ENCODE peak calls at places on chromosomes 11 and 22, in five cellular contexts. O is tibial artery, M is aorta, X is small intestine, F is thoracic aorta. V is an unnamed sample.

GRCh38 chr22:39734866-39735265 is 158.7 kb downstream of the ENTHD1 start:
- DNase-seq in O (no peak), M (no peak), X (no peak), F (no peak), V (no peak)

GRCh38 chr22:50420015-50420414 is 54.8 kb downstream of the SBF1 start:
- DNase-seq in O (no peak), M (no peak), X (no peak), F (no peak), V (no peak)

GRCh38 chr11:118283756-118284350 is 19.8 kb upstream of the MPZL2 start:
- DNase-seq in O (no peak), M (no peak), X (no peak), F (no peak), V (no peak)

GRCh38 chr11:92556435-92556834 is 331.8 kb downstream of the FAT3 start:
- DNase-seq in O (no peak), M (no peak), X (no peak), F (no peak), V (no peak)

GRCh38 chr11:68904458-68904847 is 762 bp downstream of the IGHMBP2 start:
- DNase-seq in O (peak; percentile 41), M (no peak), X (no peak), F (no peak), V (no peak)

GRCh38 chr11:121775276-121775675 is 322.5 kb upstream of the SORL1-AS1 start:
- DNase-seq in O (no peak), M (no peak), X (no peak), F (no peak), V (no peak)

GRCh38 chr22:40627612-40628011 is 8.9 kb downstream of the MRTFA start:
- DNase-seq in O (no peak), M (no peak), X (no peak), F (no peak), V (no peak)

GRCh38 chr11:27468209-27468608 is 4.4 kb downstream of the LGR4 start:
- DNase-seq in O (no peak), M (no peak), X (no peak), F (no peak), V (no peak)

GRCh38 chr11:133892126-133892525 is 46.8 kb upstream of the SPATA19 start:
- DNase-seq in O (no peak), M (no peak), X (no peak), F (no peak), V (no peak)

GRCh38 chr22:27625769-27626674 is 175.5 kb downstream of the MN1 start:
- DNase-seq in O (no peak), M (no peak), X (no peak), F (no peak), V (no peak)

GRCh38 chr11:69674886-69675714 is at the start of gene LTO1:
- DNase-seq in O (peak; percentile 94), M (peak; percentile 99), X (peak; percentile 93), F (peak; percentile 84), V (peak; percentile 99)

GRCh38 chr11:120747801-120748484 is 236.4 kb downstream of the GRIK4 start:
- DNase-seq in O (no peak), M (no peak), X (no peak), F (no peak), V (no peak)

GRCh38 chr11:64620286-64620962 is 29.4 kb downstream of the SLC22A12 start:
- DNase-seq in O (no peak), M (no peak), X (peak; percentile 72), F (no peak), V (peak; percentile 49)

GRCh38 chr11:119607726-119608125 is 121.3 kb downstream of the NECTIN1 start:
- DNase-seq in O (no peak), M (no peak), X (no peak), F (no peak), V (peak; percentile 41)

GRCh38 chr11:112223125-112223524 is 3.1 kb upstream of the PTS start:
- DNase-seq in O (no peak), M (no peak), X (no peak), F (no peak), V (no peak)

GRCh38 chr11:122791836-122792235 is 46.5 kb upstream of the CRTAM start:
- DNase-seq in O (peak; percentile 37), M (no peak), X (no peak), F (no peak), V (no peak)

GRCh38 chr11:61714916-61715315 is 34.7 kb downstream of the DAGLA start:
- DNase-seq in O (no peak), M (no peak), X (no peak), F (no peak), V (no peak)

GRCh38 chr11:78465169-78465942 is 47.7 kb upstream of the GAB2 start:
- DNase-seq in O (no peak), M (no peak), X (peak; percentile 46), F (no peak), V (no peak)

GRCh38 chr11:108973402-108974119 is 308.7 kb downstream of the DDX10 start:
- DNase-seq in O (no peak), M (no peak), X (no peak), F (no peak), V (no peak)

GRCh38 chr22:27886843-27887151 is 32.3 kb downstream of the PITPNB start:
- DNase-seq in O (no peak), M (no peak), X (no peak), F (no peak), V (no peak)

GRCh38 chr22:37792494-37792893 is 15.2 kb upstream of the GCAT start:
- DNase-seq in O (no peak), M (no peak), X (no peak), F (no peak), V (no peak)

GRCh38 chr22:47616396-47617020 is 854.1 kb downstream of the TBC1D22A start:
- DNase-seq in O (no peak), M (no peak), X (no peak), F (no peak), V (no peak)

GRCh38 chr11:123838659-123839058 is 32.5 kb upstream of the OR6M1 start:
- DNase-seq in O (no peak), M (no peak), X (no peak), F (no peak), V (no peak)
- H3K36me3 ChIP-seq in O (no peaks in the 10 kb centered on the region), M (no peaks in the 10 kb centered on the region), X (no peaks in the 10 kb centered on the region), F (no peaks in the 10 kb centered on the region), V (no peaks in the 10 kb centered on the region)

GRCh38 chr11:13338437-13339069 is 61.0 kb downstream of the BMAL1 start:
- DNase-seq in O (no peak), M (no peak), X (no peak), F (no peak), V (no peak)
- H3K4me3 ChIP-seq in O (peak overlapping the region; percentile 43), M (peak overlapping the region; percentile 33), X (no peak overlapping the region), F (peak overlapping the region; percentile 68), V (no peak overlapping the region)

GRCh38 chr11:41119484-41119883 is 340.0 kb downstream of the LRRC4C start:
- DNase-seq in O (no peak), M (no peak), X (no peak), F (no peak), V (no peak)
- H3K36me3 ChIP-seq in O (no peaks in the 10 kb centered on the region), M (no peaks in the 10 kb centered on the region), X (no peaks in the 10 kb centered on the region), F (no peaks in the 10 kb centered on the region), V (no peaks in the 10 kb centered on the region)

GRCh38 chr11:10452211-10452767 is 2.8 kb upstream of the AMPD3 start:
- DNase-seq in O (no peak), M (no peak), X (peak; percentile 25), F (no peak), V (peak; percentile 0)
- H3K4me3 ChIP-seq in O (no peak overlapping the region), M (no peak overlapping the region), X (no peak overlapping the region), F (no peak overlapping the region), V (no peak overlapping the region)

GRCh38 chr22:20810645-20811044 is 36.7 kb downstream of the SERPIND1 start:
- DNase-seq in O (no peak), M (no peak), X (no peak), F (no peak), V (no peak)

GRCh38 chr22:20811171-20811570 is 37.3 kb downstream of the SERPIND1 start:
- DNase-seq in O (no peak), M (no peak), X (no peak), F (no peak), V (no peak)

GRCh38 chr22:20813056-20813455 is 39.1 kb downstream of the SERPIND1 start:
- DNase-seq in O (no peak), M (no peak), X (no peak), F (no peak), V (no peak)

GRCh38 chr22:20814221-20814808 is 40.4 kb downstream of the SERPIND1 start:
- DNase-seq in O (no peak), M (no peak), X (no peak), F (no peak), V (no peak)

DNA sequence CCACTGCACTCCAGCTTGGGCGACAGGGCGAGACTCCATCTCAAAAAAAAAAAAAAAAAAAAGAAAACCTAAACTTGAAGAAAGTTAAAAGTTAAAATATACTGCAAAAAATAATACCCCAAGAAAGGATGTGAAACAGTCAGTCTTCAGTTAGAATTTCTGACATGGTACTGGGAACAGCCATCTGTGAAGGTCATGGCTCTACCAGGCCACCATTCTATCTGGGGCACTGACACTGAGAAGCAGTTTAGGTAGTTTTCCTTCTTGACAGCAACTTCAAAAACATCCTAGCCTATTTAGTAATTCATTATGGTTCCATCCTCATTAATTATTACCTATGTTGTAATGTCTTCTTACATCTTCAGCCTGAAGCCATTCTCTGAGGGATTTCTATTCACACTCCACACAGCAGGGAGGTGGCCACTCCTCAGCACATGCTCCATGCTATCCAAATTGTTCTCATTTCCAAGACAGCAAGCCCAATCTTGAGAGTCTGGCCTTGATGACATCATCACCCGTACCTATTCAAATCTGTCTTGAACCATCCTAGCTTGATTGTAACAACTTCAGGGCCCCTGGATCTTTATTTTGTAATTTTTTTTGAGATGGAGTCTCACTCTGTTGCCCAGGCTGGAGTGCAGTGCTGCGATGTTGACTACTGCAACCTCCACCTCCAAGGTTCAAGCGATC is 38.2 kb downstream of the SERPIND1 start:
- DNase-seq in O (no peak), M (no peak), X (no peak), F (no peak), V (no peak)
- H3K36me3 ChIP-seq in O (peaks cover 86% of the 10 kb centered on the region), M (peaks cover 21% of the 10 kb centered on the region), X (peaks cover 5% of the 10 kb centered on the region), F (peaks cover 44% of the 10 kb centered on the region), V (peaks cover 6% of the 10 kb centered on the region)

GRCh38 chr11:3146612-3147256 is 18.4 kb downstream of the OSBPL5 start:
- DNase-seq in O (peak; percentile 59), M (peak; percentile 86), X (no peak), F (peak; percentile 36), V (peak; percentile 71)
- H3K4me3 ChIP-seq in O (peak overlapping the region; percentile 11), M (no peak overlapping the region), X (no peak overlapping the region), F (peak overlapping the region; percentile 55), V (no peak overlapping the region)

DNA sequence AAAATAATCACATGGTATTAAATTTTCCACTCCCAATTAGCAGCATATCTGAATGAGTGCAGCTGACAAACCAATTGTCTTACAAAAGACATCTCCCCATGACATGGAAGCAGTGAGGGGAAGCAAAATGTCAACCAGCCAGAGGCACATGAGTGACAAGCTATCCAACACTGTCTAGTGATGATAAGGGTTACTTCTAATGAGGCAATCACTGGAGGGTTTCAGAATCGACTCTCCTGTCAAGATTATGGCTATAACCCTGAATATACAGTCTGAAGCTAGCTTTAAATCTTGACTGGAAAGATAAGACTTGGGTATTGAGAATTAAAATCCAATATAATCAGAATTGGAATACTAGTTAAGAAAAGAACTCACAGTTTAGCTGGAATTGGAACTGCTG is 50.3 kb downstream of the AMBRA1 start:
- DNase-seq in O (no peak), M (no peak), X (no peak), F (no peak), V (no peak)
- H3K36me3 ChIP-seq in O (peaks cover 62% of the 10 kb centered on the region), M (peaks cover 6% of the 10 kb centered on the region), X (peaks cover 13% of the 10 kb centered on the region), F (peaks cover 46% of the 10 kb centered on the region), V (peaks cover 28% of the 10 kb centered on the region)